ENCODE peak calls at places on chromosomes 4 and X, in seven cellular contexts. A is suprapubic skin; X is vagina; W is activated gamma-delta T cell; B is iPS DF 6.9; G is activated CD4-positive, alpha-beta T cell treated with anti-CD3 and anti-CD28 coated beads, Interleukin-2, amount 50 U/mL, for 24 hours; F is CD4-positive, CD25-positive, alpha-beta regulatory T cell. D is an unnamed sample.

GRCh38 chrX:18390941-18391538 is 34.4 kb upstream of the CDKL5 start:
- DNase-seq in G (peak), W (no peak), X (no peak), F (peak), A (no peak), B (no peak), D (peak)

GRCh38 chrX:154317391-154318000 is 21.9 kb downstream of the TKTL1 start:
- DNase-seq in G (no peak), X (no peak), A (no peak), B (peak), F (peak), W (no peak), D (peak)

GRCh38 chrX:45264865-45265264 is 64.2 kb upstream of the DIPK2B start:
- DNase-seq in A (no peak), B (no peak), X (no peak), G (no peak), W (no peak), F (no peak), D (peak)

GRCh38 chr4:140595065-140595464 is 26.3 kb upstream of the UCP1 start:
- DNase-seq in X (no peak), F (no peak), A (no peak), G (no peak), W (no peak), B (no peak), D (peak)

GRCh38 chr4:60579335-60579734 is 620.8 kb upstream of the ADGRL3 start:
- DNase-seq in F (no peak), W (no peak), A (no peak), B (no peak), G (no peak), X (no peak), D (no peak)

GRCh38 chrX:112832481-112833095 is 8.0 kb downstream of the AMOT start:
- DNase-seq in A (no peak), B (no peak), X (no peak), G (no peak), W (no peak), F (no peak), D (peak)

GRCh38 chrX:40154229-40154852 is 56.6 kb upstream of the BCOR start:
- DNase-seq in G (no peak), X (no peak), F (no peak), W (no peak), B (no peak), A (no peak), D (no peak)

GRCh38 chrX:97609938-97610337 is 726.2 kb downstream of the RPA4 start:
- DNase-seq in A (no peak), B (no peak), F (no peak), W (no peak), G (no peak), X (no peak), D (no peak)

GRCh38 chr4:132557660-132558059 is 591.4 kb upstream of the PCDH10 start:
- DNase-seq in B (no peak), F (no peak), X (no peak), W (no peak), G (no peak), A (no peak), D (no peak)

GRCh38 chr4:145107126-145107525 is 9.0 kb downstream of the ABCE1 start:
- DNase-seq in W (no peak), F (no peak), B (no peak), X (no peak), A (no peak), G (no peak), D (no peak)

D was measured in fibroblast of mammary gland.